ENCODE peak calls at places on chromosome 2, in seven cellular contexts. C is activated effector memory CD4-positive, alpha-beta T cell treated with anti-CD3 and anti-CD28 coated beads, Interleukin-2, amount 50 U/mL, for 16 hours; L is HFFc6; G is stimulated activated CD4-positive, alpha-beta T cell treated with anti-CD3 and anti-CD28 coated beads, TNF-alpha, amount 100 ng/mL, for 4 hours; O is activated CD4-positive, alpha-beta T cell treated with anti-CD3 and anti-CD28 coated beads, Interleukin-2, amount 50 U/mL, for 24 hours; Q is NCI-H1092; S is spleen. Z is an unnamed sample.

GRCh38 chr2:157592374-157592773 is 36.3 kb downstream of the ACVR1C start:
- DNase-seq in G (no peak), S (no peak), Q (no peak), L (no peak), C (no peak), O (no peak), Z (no peak)

GRCh38 chr2:61499060-61499459 is 28.2 kb upstream of the USP34 start:
- DNase-seq in Q (no peak), O (no peak), G (no peak), L (no peak), C (no peak), S (no peak), Z (no peak)

GRCh38 chr2:66531156-66531555 is 96.2 kb downstream of the MEIS1 start:
- DNase-seq in C (no peak), L (no peak), G (no peak), O (no peak), Q (no peak), S (no peak), Z (no peak)

GRCh38 chr2:109126501-109126860 is 2.5 kb upstream of the SH3RF3 start:
- DNase-seq in C (no peak), O (no peak), L (peak; percentile 85), G (no peak), Q (no peak), S (no peak), Z (peak; percentile 86)

GRCh38 chr2:170258382-170258781 is 80.4 kb downstream of the MYO3B start:
- DNase-seq in C (no peak), Q (no peak), O (no peak), G (no peak), L (no peak), S (no peak), Z (peak; percentile 6)

GRCh38 chr2:210557721-210558120 is 1.3 kb downstream of the CPS1 start:
- DNase-seq in S (no peak), L (no peak), Q (no peak), G (no peak), O (no peak), C (no peak), Z (no peak)

GRCh38 chr2:170895023-170895759 is 33.9 kb upstream of the GORASP2 start:
- DNase-seq in Q (no peak), O (no peak), S (no peak), G (no peak), C (no peak), L (no peak), Z (peak; percentile 21)

GRCh38 chr2:231926180-231926741 is at the start of gene NPPC:
- DNase-seq in S (peak; percentile 76), Q (peak; percentile 22), L (peak; percentile 4), O (peak; percentile 34), C (peak; percentile 81), G (peak; percentile 56), Z (peak; percentile 69)

GRCh38 chr2:49152824-49153223 is 1.5 kb downstream of the FSHR start:
- DNase-seq in G (no peak), L (no peak), Q (no peak), S (no peak), C (no peak), O (no peak), Z (no peak)

GRCh38 chr2:180730976-180731375 is 249.4 kb upstream of the UBE2E3 start:
- DNase-seq in Q (no peak), C (no peak), L (no peak), S (no peak), O (no peak), G (no peak), Z (peak; percentile 30)

GRCh38 chr2:152740743-152741328 is 22.4 kb downstream of the ARL6IP6 start:
- DNase-seq in C (no peak), L (peak; percentile 73), Q (peak; percentile 1), S (no peak), O (no peak), G (no peak), Z (peak; percentile 61)

GRCh38 chr2:121240436-121240835 is 44.6 kb downstream of the TFCP2L1 start:
- DNase-seq in Q (no peak), S (peak; percentile 64), O (no peak), L (no peak), G (no peak), C (peak; percentile 37), Z (no peak)

GRCh38 chr2:46644690-46645385 is 165.5 kb downstream of the TMEM247 start:
- DNase-seq in L (peak; percentile 13), C (no peak), Q (no peak), S (no peak), G (no peak), O (no peak), Z (peak; percentile 35)

GRCh38 chr2:1741851-1742250 is 2.5 kb downstream of the PXDN start:
- DNase-seq in O (no peak), C (no peak), G (no peak), S (peak; percentile 69), L (no peak), Q (no peak), Z (no peak)

GRCh38 chr2:132550945-132551344 is 119.1 kb downstream of the LYPD1 start:
- DNase-seq in C (no peak), G (no peak), O (no peak), S (no peak), L (peak; percentile 14), Q (no peak), Z (no peak)

GRCh38 chr2:238277695-238278094 is 10.7 kb downstream of the PER2 start:
- DNase-seq in L (no peak), O (no peak), S (no peak), G (no peak), C (no peak), Q (no peak), Z (no peak)